ENCODE peak calls at places on chromosomes 2 and 18, in ten cellular contexts. E, F, Q, P, J, X, D, Y, Z and T are unnamed samples.

GRCh38 chr2:109195193-109196045 is 66.4 kb downstream of the SH3RF3 start:
- DNase-seq in E (no peak), F (no peak), Q (no peak), P (no peak), J (no peak), X (peak), D (no peak), Y (no peak), Z (no peak), T (no peak)

GRCh38 chr2:30366199-30366691 is 80.8 kb upstream of the LCLAT1 start:
- DNase-seq in E (peak), F (no peak), Q (no peak), P (peak), J (no peak), X (no peak), D (no peak), Y (no peak), Z (no peak), T (peak)

GRCh38 chr2:205806126-205806905 is 124.0 kb downstream of the NRP2 start:
- DNase-seq in E (no peak), F (peak), Q (no peak), P (no peak), J (no peak), X (no peak), D (no peak), Y (no peak), Z (no peak), T (no peak)

GRCh38 chr2:153478289-153479261 is at the start of gene RPRM:
- DNase-seq in E (peak), F (peak), Q (peak), P (peak), J (no peak), X (peak), D (peak), Y (peak), Z (peak), T (peak)

GRCh38 chr2:54767921-54768320 is 44.5 kb downstream of the EML6 start:
- DNase-seq in E (peak), F (no peak), Q (no peak), P (peak), J (peak), X (peak), D (no peak), Y (no peak), Z (no peak), T (no peak)

GRCh38 chr18:12520442-12520992 is 112.8 kb downstream of the PRELID3A start:
- DNase-seq in E (peak), F (no peak), Q (no peak), P (peak), J (peak), X (peak), D (no peak), Y (no peak), Z (no peak), T (peak)

GRCh38 chr2:98849113-98849512 is 86.9 kb downstream of the CRACDL start:
- DNase-seq in E (no peak), F (no peak), Q (no peak), P (peak), J (no peak), X (no peak), D (no peak), Y (no peak), Z (no peak), T (no peak)

GRCh38 chr18:21760321-21760720 is 19.7 kb downstream of the MIB1 start:
- DNase-seq in E (peak), F (no peak), Q (no peak), P (peak), J (no peak), X (peak), D (no peak), Y (no peak), Z (no peak), T (peak)

GRCh38 chr2:182912518-182912915 is 46.1 kb upstream of the FRZB start:
- DNase-seq in E (no peak), F (no peak), Q (no peak), P (no peak), J (no peak), X (no peak), D (no peak), Y (no peak), Z (no peak), T (no peak)

GRCh38 chr18:54181856-54182612 is 42.4 kb downstream of the MBD2 start:
- DNase-seq in E (peak), F (no peak), Q (no peak), P (peak), J (no peak), X (peak), D (no peak), Y (no peak), Z (no peak), T (peak)

GRCh38 chr18:70464343-70465114 is 175.7 kb downstream of the SOCS6 start:
- DNase-seq in E (peak), F (peak), Q (peak), P (peak), J (peak), X (peak), D (no peak), Y (peak), Z (peak), T (peak)

GRCh38 chr18:34631071-34631470 is 79.0 kb upstream of the DTNA start:
- DNase-seq in E (no peak), F (no peak), Q (no peak), P (no peak), J (no peak), X (no peak), D (no peak), Y (no peak), Z (no peak), T (no peak)

GRCh38 chr18:36756262-36756661 is 72.5 kb downstream of the TPGS2 start:
- DNase-seq in E (peak), F (no peak), Q (no peak), P (peak), J (no peak), X (no peak), D (no peak), Y (no peak), Z (no peak), T (no peak)

GRCh38 chr2:205714058-205714776 is 31.9 kb downstream of the NRP2 start:
- DNase-seq in E (peak), F (no peak), Q (no peak), P (no peak), J (no peak), X (peak), D (no peak), Y (no peak), Z (no peak), T (peak)

GRCh38 chr18:3610188-3610708 is 160.3 kb downstream of the TGIF1 start:
- DNase-seq in E (no peak), F (no peak), Q (no peak), P (no peak), J (no peak), X (no peak), D (no peak), Y (no peak), Z (no peak), T (no peak)

GRCh38 chr2:95345066-95345414 is 47.9 kb downstream of the KCNIP3 start:
- DNase-seq in E (no peak), F (no peak), Q (no peak), P (no peak), J (no peak), X (no peak), D (no peak), Y (no peak), Z (no peak), T (no peak)

GRCh38 chr2:225328192-225328591 is 71.3 kb upstream of the NYAP2 start:
- DNase-seq in E (peak), F (peak), Q (no peak), P (no peak), J (no peak), X (peak), D (no peak), Y (no peak), Z (no peak), T (peak)

GRCh38 chr2:186713664-186714063 is 19.8 kb downstream of the FAM171B start:
- DNase-seq in E (no peak), F (no peak), Q (no peak), P (no peak), J (no peak), X (no peak), D (no peak), Y (no peak), Z (no peak), T (no peak)

GRCh38 chr18:61854578-61854977 is 38.2 kb downstream of the RNF152 start:
- DNase-seq in E (peak), F (no peak), Q (no peak), P (no peak), J (no peak), X (peak), D (no peak), Y (no peak), Z (no peak), T (peak)

GRCh38 chr2:1651131-1652066 is 92.9 kb downstream of the PXDN start:
- DNase-seq in E (peak), F (no peak), Q (no peak), P (no peak), J (no peak), X (no peak), D (no peak), Y (no peak), Z (no peak), T (no peak)

GRCh38 chr2:190705280-190705679 is 56.4 kb downstream of the NAB1 start:
- DNase-seq in E (no peak), F (no peak), Q (no peak), P (no peak), J (no peak), X (no peak), D (no peak), Y (no peak), Z (no peak), T (no peak)

GRCh38 chr2:236180831-236181453 is 12.8 kb upstream of the GBX2 start:
- DNase-seq in E (peak), F (peak), Q (no peak), P (peak), J (no peak), X (peak), D (no peak), Y (no peak), Z (peak), T (peak)

GRCh38 chr2:240579771-240580614 is 6.5 kb upstream of the CAPN10 start:
- DNase-seq in E (peak), F (peak), Q (no peak), P (peak), J (peak), X (peak), D (peak), Y (no peak), Z (no peak), T (peak)

GRCh38 chr2:230907361-230908093 is 17.5 kb downstream of the GPR55 start:
- DNase-seq in E (no peak), F (no peak), Q (no peak), P (no peak), J (no peak), X (no peak), D (no peak), Y (no peak), Z (no peak), T (no peak)

GRCh38 chr2:20050712-20051517 is 513 bp downstream of the LAPTM4A start:
- DNase-seq in E (peak), F (peak), Q (peak), P (peak), J (no peak), X (peak), D (peak), Y (peak), Z (peak), T (peak)